ENCODE peak calls at places on chromosomes 16 and 17, in eight cellular contexts. One of them, this sample, is unnamed.

GRCh38 chr17:47315451-47316266 is 8.1 kb upstream of the EFCAB13 start:
- DNase-seq in thoracic aorta: no peak
- DNase-seq in right atrium auricular region: no peak
- DNase-seq in ovary: no peak
- DNase-seq in GM10248: peak
- DNase-seq in uterus: no peak
- DNase-seq in A549: peak
- DNase-seq in breast epithelium: no peak
- DNase-seq in this sample: peak

GRCh38 chr17:19335951-19336631 is 26.4 kb downstream of the B9D1 start:
- DNase-seq in breast epithelium: no peak
- DNase-seq in A549: no peak
- DNase-seq in ovary: peak
- DNase-seq in GM10248: no peak
- DNase-seq in thoracic aorta: no peak
- DNase-seq in uterus: no peak
- DNase-seq in right atrium auricular region: no peak
- DNase-seq in this sample: no peak

GRCh38 chr17:45794840-45795239 is 10.7 kb downstream of the CRHR1 start:
- DNase-seq in ovary: no peak
- DNase-seq in uterus: no peak
- DNase-seq in A549: peak
- DNase-seq in GM10248: no peak
- DNase-seq in right atrium auricular region: no peak
- DNase-seq in breast epithelium: no peak
- DNase-seq in thoracic aorta: no peak
- DNase-seq in this sample: no peak

GRCh38 chr17:37608369-37609169 is 649 bp downstream of the SYNRG start:
- DNase-seq in breast epithelium: no peak
- DNase-seq in A549: peak
- DNase-seq in ovary: no peak
- DNase-seq in GM10248: peak
- DNase-seq in uterus: no peak
- DNase-seq in thoracic aorta: peak
- DNase-seq in right atrium auricular region: no peak
- DNase-seq in this sample: no peak

GRCh38 chr16:83602797-83603735 is 204.7 kb upstream of the HSBP1 start:
- DNase-seq in thoracic aorta: no peak
- DNase-seq in A549: no peak
- DNase-seq in uterus: no peak
- DNase-seq in right atrium auricular region: no peak
- DNase-seq in ovary: no peak
- DNase-seq in breast epithelium: no peak
- DNase-seq in GM10248: no peak
- DNase-seq in this sample: no peak

GRCh38 chr16:48971571-48972071 is 310.0 kb downstream of the CBLN1 start:
- DNase-seq in right atrium auricular region: no peak
- DNase-seq in uterus: peak
- DNase-seq in thoracic aorta: no peak
- DNase-seq in A549: no peak
- DNase-seq in breast epithelium: no peak
- DNase-seq in ovary: no peak
- DNase-seq in GM10248: no peak
- DNase-seq in this sample: no peak

GRCh38 chr17:42241871-42242270 is 34.3 kb downstream of the STAT5B start:
- DNase-seq in breast epithelium: no peak
- DNase-seq in A549: no peak
- DNase-seq in uterus: no peak
- DNase-seq in right atrium auricular region: no peak
- DNase-seq in thoracic aorta: no peak
- DNase-seq in GM10248: no peak
- DNase-seq in ovary: no peak
- DNase-seq in this sample: no peak

GRCh38 chr17:80968602-80969029 is 23.0 kb upstream of the CHMP6 start:
- DNase-seq in GM10248: no peak
- DNase-seq in uterus: peak
- DNase-seq in A549: no peak
- DNase-seq in thoracic aorta: no peak
- DNase-seq in right atrium auricular region: no peak
- DNase-seq in breast epithelium: no peak
- DNase-seq in ovary: peak
- DNase-seq in this sample: no peak

GRCh38 chr17:47323382-47324223 is at the start of gene EFCAB13:
- DNase-seq in GM10248: peak
- DNase-seq in right atrium auricular region: peak
- DNase-seq in thoracic aorta: peak
- DNase-seq in A549: peak
- DNase-seq in ovary: peak
- DNase-seq in breast epithelium: peak
- DNase-seq in uterus: peak
- DNase-seq in this sample: peak

GRCh38 chr17:82830249-82830661 is 9.6 kb downstream of the ZNF750 start:
- DNase-seq in breast epithelium: no peak
- DNase-seq in thoracic aorta: no peak
- DNase-seq in A549: no peak
- DNase-seq in ovary: peak
- DNase-seq in uterus: peak
- DNase-seq in right atrium auricular region: peak
- DNase-seq in GM10248: no peak
- DNase-seq in this sample: no peak

GRCh38 chr16:57609541-57610401 is 18.7 kb upstream of the ADGRG1 start:
- DNase-seq in right atrium auricular region: no peak
- DNase-seq in breast epithelium: no peak
- DNase-seq in A549: no peak
- DNase-seq in GM10248: peak
- DNase-seq in uterus: no peak
- DNase-seq in ovary: no peak
- DNase-seq in thoracic aorta: no peak
- DNase-seq in this sample: peak

GRCh38 chr16:1102921-1103648 is 7.0 kb upstream of the C1QTNF8 start:
- DNase-seq in breast epithelium: no peak
- DNase-seq in thoracic aorta: no peak
- DNase-seq in A549: no peak
- DNase-seq in GM10248: peak
- DNase-seq in ovary: peak
- DNase-seq in right atrium auricular region: peak
- DNase-seq in uterus: peak
- DNase-seq in this sample: peak

GRCh38 chr17:70414275-70414674 is 244.9 kb downstream of the KCNJ2 start:
- DNase-seq in ovary: no peak
- DNase-seq in uterus: no peak
- DNase-seq in right atrium auricular region: no peak
- DNase-seq in A549: no peak
- DNase-seq in GM10248: no peak
- DNase-seq in thoracic aorta: no peak
- DNase-seq in breast epithelium: no peak
- DNase-seq in this sample: no peak

DNA sequence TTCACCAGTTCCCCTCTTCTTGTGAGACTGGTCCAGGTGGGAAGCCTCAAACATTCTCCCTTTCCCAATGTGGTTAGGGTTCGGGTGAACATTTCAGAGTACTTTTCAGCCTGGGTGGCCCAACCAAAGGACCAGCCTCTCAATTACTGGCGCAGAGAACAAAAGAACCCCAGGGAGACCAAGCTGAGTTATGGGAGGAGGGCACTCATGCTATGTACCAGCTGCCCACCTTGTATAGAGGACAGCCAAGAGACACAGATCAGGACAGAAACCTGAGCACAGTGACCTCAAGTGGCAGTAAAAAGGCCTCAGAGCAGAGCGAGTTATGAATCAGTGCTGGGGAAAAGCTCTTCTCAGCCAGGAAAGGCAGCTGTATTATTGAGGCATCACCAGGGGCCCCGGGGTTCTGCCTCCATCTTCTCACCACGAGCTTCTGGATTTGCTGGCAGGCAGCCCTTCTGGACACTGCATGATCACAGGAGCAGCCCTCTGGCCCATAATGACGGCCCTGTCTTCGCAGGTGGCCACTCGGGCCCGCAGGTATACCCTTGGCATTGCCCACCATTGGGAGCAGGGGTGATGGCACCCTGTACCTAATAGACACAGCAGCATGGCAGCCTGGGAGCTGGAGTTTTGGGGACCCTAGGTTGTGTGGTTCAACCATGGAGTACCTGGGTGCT is 3.8 kb downstream of the G6PC3 start:
- DNase-seq in ovary: peak
- DNase-seq in GM10248: no peak
- DNase-seq in breast epithelium: no peak
- DNase-seq in A549: no peak
- DNase-seq in right atrium auricular region: no peak
- DNase-seq in uterus: no peak
- DNase-seq in thoracic aorta: no peak
- DNase-seq in this sample: no peak
- TF ChIP-seq CTCF in ovary: no peak
- TF ChIP-seq CTCF in GM10248: no peak
- TF ChIP-seq CTCF in breast epithelium: no peak
- TF ChIP-seq CTCF in A549: no peak
- TF ChIP-seq CTCF in right atrium auricular region: no peak
- TF ChIP-seq CTCF in uterus: no peak
- TF ChIP-seq CTCF in thoracic aorta: no peak
- TF ChIP-seq CTCF in this sample: no peak

DNA sequence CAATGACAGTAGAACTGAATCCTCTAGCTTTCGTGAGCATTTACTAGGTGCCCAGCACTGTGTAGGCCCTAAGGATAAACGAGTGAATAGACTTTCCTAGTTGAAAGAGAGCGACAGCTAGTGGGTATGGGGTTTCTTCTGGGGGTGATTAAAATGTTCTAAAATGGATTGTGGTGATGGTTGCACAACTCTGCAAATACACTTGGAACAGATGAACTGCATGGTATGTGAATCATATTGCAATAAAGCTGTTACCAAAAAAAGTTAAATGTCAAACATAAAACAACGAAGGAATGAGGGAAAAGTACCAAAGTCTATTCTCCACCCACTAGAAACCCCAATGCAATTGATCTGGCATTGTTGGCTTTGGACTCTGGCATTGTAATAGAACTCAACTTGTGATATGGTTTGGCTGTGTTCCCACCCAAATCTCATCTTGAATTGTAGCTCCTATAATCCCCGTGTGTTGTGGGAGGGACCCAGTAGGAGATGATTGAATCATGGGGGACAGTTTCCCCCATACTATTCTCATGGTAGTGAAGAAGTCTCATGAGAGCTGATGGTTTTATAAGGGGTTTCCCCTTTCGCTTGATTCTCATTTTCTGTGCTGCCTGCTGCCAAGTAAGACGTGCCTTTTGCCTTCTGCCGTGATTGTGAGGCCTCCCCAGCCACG is 70.5 kb downstream of the MARF1 start:
- DNase-seq in breast epithelium: no peak
- DNase-seq in thoracic aorta: no peak
- DNase-seq in uterus: no peak
- DNase-seq in A549: no peak
- DNase-seq in right atrium auricular region: no peak
- DNase-seq in GM10248: no peak
- DNase-seq in ovary: no peak
- DNase-seq in this sample: no peak
- TF ChIP-seq CTCF in breast epithelium: no peak
- TF ChIP-seq CTCF in thoracic aorta: no peak
- TF ChIP-seq CTCF in uterus: no peak
- TF ChIP-seq CTCF in A549: no peak
- TF ChIP-seq CTCF in right atrium auricular region: no peak
- TF ChIP-seq CTCF in GM10248: no peak
- TF ChIP-seq CTCF in ovary: no peak
- TF ChIP-seq CTCF in this sample: no peak

GRCh38 chr16:77555781-77556180 is 120.9 kb upstream of the ADAMTS18 start:
- DNase-seq in breast epithelium: no peak
- DNase-seq in right atrium auricular region: no peak
- DNase-seq in uterus: no peak
- DNase-seq in ovary: no peak
- DNase-seq in thoracic aorta: no peak
- DNase-seq in GM10248: no peak
- DNase-seq in A549: no peak
- DNase-seq in this sample: no peak

GRCh38 chr16:77557385-77557784 is 122.6 kb upstream of the ADAMTS18 start:
- DNase-seq in ovary: no peak
- DNase-seq in breast epithelium: no peak
- DNase-seq in thoracic aorta: no peak
- DNase-seq in GM10248: no peak
- DNase-seq in uterus: no peak
- DNase-seq in right atrium auricular region: no peak
- DNase-seq in A549: no peak
- DNase-seq in this sample: no peak

GRCh38 chr16:77558786-77559185 is 124.0 kb upstream of the ADAMTS18 start:
- DNase-seq in A549: no peak
- DNase-seq in breast epithelium: no peak
- DNase-seq in thoracic aorta: no peak
- DNase-seq in right atrium auricular region: no peak
- DNase-seq in GM10248: no peak
- DNase-seq in ovary: no peak
- DNase-seq in uterus: no peak
- DNase-seq in this sample: no peak

GRCh38 chr16:77555101-77555500 is 120.3 kb upstream of the ADAMTS18 start:
- DNase-seq in GM10248: no peak
- DNase-seq in right atrium auricular region: no peak
- DNase-seq in ovary: no peak
- DNase-seq in thoracic aorta: no peak
- DNase-seq in uterus: no peak
- DNase-seq in A549: no peak
- DNase-seq in breast epithelium: no peak
- DNase-seq in this sample: no peak

DNA sequence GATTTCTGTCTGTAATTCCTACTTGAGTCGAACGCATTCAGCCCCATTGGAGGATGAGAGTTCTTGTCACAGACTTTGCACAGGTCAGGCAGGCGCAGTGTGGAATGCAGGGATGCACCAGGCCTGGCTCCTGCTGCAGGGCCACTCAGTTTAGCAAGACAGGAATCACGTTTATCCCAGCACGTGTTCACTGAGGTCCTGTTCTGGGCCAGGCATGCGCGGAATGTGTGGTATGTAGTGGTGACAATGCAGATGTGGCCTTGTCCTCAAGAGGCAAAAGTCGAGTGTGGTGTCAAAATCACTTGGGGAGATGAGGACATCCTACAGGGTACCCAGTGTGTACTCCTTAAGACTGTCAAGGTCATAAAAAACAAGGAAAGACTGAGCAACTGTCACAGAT is 121.4 kb upstream of the ADAMTS18 start:
- DNase-seq in uterus: no peak
- DNase-seq in right atrium auricular region: no peak
- DNase-seq in thoracic aorta: no peak
- DNase-seq in GM10248: no peak
- DNase-seq in ovary: no peak
- DNase-seq in A549: no peak
- DNase-seq in breast epithelium: no peak
- DNase-seq in this sample: no peak
- TF ChIP-seq CTCF in uterus: no peak
- TF ChIP-seq CTCF in right atrium auricular region: no peak
- TF ChIP-seq CTCF in thoracic aorta: no peak
- TF ChIP-seq CTCF in GM10248: no peak
- TF ChIP-seq CTCF in ovary: no peak
- TF ChIP-seq CTCF in A549: no peak
- TF ChIP-seq CTCF in breast epithelium: no peak
- TF ChIP-seq CTCF in this sample: no peak

DNA sequence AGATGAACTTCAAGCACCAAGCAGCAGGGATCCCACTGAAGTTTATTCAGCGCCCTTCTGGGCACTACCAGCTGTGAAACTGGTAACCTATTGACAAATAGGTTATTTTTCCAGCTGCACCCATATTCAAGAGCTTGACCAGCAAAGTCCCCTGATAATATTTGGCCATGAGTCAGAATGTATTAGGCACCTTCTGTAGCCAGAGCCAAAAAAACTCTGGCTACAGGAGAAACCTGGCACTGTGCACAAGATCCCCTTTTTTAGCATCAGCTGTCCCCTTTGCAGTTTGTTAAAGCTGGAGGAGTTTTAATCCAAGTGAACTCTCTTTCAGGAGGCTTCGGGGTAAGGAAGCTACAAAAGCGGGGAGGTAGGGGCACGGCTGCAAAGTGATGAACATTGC is 60.2 kb downstream of the GRIN2A start:
- DNase-seq in uterus: no peak
- DNase-seq in breast epithelium: no peak
- DNase-seq in right atrium auricular region: no peak
- DNase-seq in A549: no peak
- DNase-seq in GM10248: no peak
- DNase-seq in thoracic aorta: no peak
- DNase-seq in ovary: no peak
- DNase-seq in this sample: no peak
- TF ChIP-seq CTCF in uterus: no peak
- TF ChIP-seq CTCF in breast epithelium: no peak
- TF ChIP-seq CTCF in right atrium auricular region: no peak
- TF ChIP-seq CTCF in A549: no peak
- TF ChIP-seq CTCF in GM10248: no peak
- TF ChIP-seq CTCF in thoracic aorta: no peak
- TF ChIP-seq CTCF in ovary: no peak
- TF ChIP-seq CTCF in this sample: no peak